ENCODE peak calls at places on chromosomes 11 and 22, in eight cellular contexts. V is kidney epithelial cell, R is MG63, L is fibroblast of lung, T is colonic mucosa, S is brain microvascular endothelial cell, O is heart right ventricle, I is hepatocyte. F is an unnamed sample. For H3K36me3, the result is how much of the 10 kb centered on the place peaks cover.

GRCh38 chr11:13210424-13210823 is 67.2 kb upstream of the BMAL1 start:
- DNase-seq in V (no peak), R (peak), L (peak), T (peak), S (peak), O (peak), I (peak), F (no peak)

GRCh38 chr11:70647188-70648166 is 249.1 kb downstream of the CTTN start:
- DNase-seq in V (no peak), R (no peak), L (no peak), T (no peak), S (no peak), O (no peak), I (no peak), F (no peak)

GRCh38 chr11:12812849-12813248 is 138.6 kb downstream of the TEAD1 start:
- DNase-seq in V (no peak), R (no peak), L (peak), T (no peak), S (peak), O (no peak), I (no peak), F (no peak)

GRCh38 chr22:23518381-23519187 is 61.5 kb downstream of the IGLL1 start:
- DNase-seq in V (no peak), R (no peak), L (no peak), T (peak), S (no peak), O (no peak), I (no peak), F (no peak)

GRCh38 chr11:104846216-104846615 is 52.0 kb downstream of the CASP12 start:
- DNase-seq in V (no peak), R (no peak), L (no peak), T (no peak), S (no peak), O (no peak), I (no peak), F (no peak)

GRCh38 chr11:14927146-14927545 is 35.1 kb upstream of the CYP2R1 start:
- DNase-seq in V (no peak), R (peak), L (peak), T (no peak), S (peak), O (no peak), I (no peak), F (peak)

GRCh38 chr11:121841487-121842167 is 274.4 kb downstream of the BLID start:
- DNase-seq in V (peak), R (peak), L (peak), T (no peak), S (peak), O (no peak), I (no peak), F (no peak)

GRCh38 chr11:134509381-134510068 is 97.5 kb upstream of the B3GAT1 start:
- DNase-seq in V (no peak), R (no peak), L (no peak), T (no peak), S (no peak), O (no peak), I (no peak), F (no peak)

GRCh38 chr11:71129624-71130023 is 122.8 kb downstream of the SHANK2 start:
- DNase-seq in V (no peak), R (peak), L (peak), T (no peak), S (no peak), O (no peak), I (no peak), F (no peak)

GRCh38 chr11:67344264-67344663 is 9.1 kb downstream of the POLD4 start:
- DNase-seq in V (no peak), R (no peak), L (no peak), T (no peak), S (no peak), O (no peak), I (no peak), F (no peak)

GRCh38 chr11:7575841-7576451 is 62.1 kb downstream of the PPFIBP2 start:
- DNase-seq in V (no peak), R (peak), L (no peak), T (peak), S (no peak), O (no peak), I (peak), F (no peak)

GRCh38 chr22:33785283-33785991 is 134.8 kb downstream of the LARGE1 start:
- DNase-seq in V (peak), R (peak), L (peak), T (no peak), S (peak), O (no peak), I (no peak), F (no peak)

GRCh38 chr11:110711448-110711775 is 825 bp downstream of the ARHGAP20 start:
- DNase-seq in V (no peak), R (no peak), L (no peak), T (no peak), S (no peak), O (no peak), I (no peak), F (no peak)

GRCh38 chr11:2699185-2699530 is 636 bp downstream of the KCNQ1OT1 start:
- DNase-seq in V (no peak), R (peak), L (no peak), T (peak), S (no peak), O (no peak), I (no peak), F (no peak)

GRCh38 chr11:57155838-57156583 is 25.7 kb upstream of the LRRC55 start:
- DNase-seq in V (no peak), R (no peak), L (no peak), T (no peak), S (no peak), O (no peak), I (peak), F (no peak)

GRCh38 chr11:8389034-8389996 is 125.6 kb upstream of the LMO1 start:
- DNase-seq in V (no peak), R (no peak), L (peak), T (no peak), S (no peak), O (peak), I (peak), F (no peak)

GRCh38 chr11:114348200-114349191 is 51.8 kb downstream of the C11orf71 start:
- DNase-seq in V (peak), R (no peak), L (peak), T (peak), S (peak), O (peak), I (peak), F (no peak)

GRCh38 chr11:70187771-70188170 is 15.3 kb upstream of the FADD start:
- DNase-seq in V (no peak), R (no peak), L (no peak), T (no peak), S (no peak), O (no peak), I (no peak), F (no peak)

GRCh38 chr11:91608662-91609061 is 616.0 kb upstream of the FAT3 start:
- DNase-seq in V (no peak), R (no peak), L (no peak), T (no peak), S (no peak), O (no peak), I (no peak), F (no peak)

GRCh38 chr11:82718307-82718706 is 15.4 kb downstream of the FAM181B start:
- DNase-seq in V (no peak), R (no peak), L (peak), T (no peak), S (peak), O (peak), I (peak), F (no peak)

GRCh38 chr11:32006799-32007388 is 84.0 kb upstream of the RCN1 start:
- DNase-seq in V (no peak), R (peak), L (peak), T (no peak), S (peak), O (peak), I (peak), F (no peak)

GRCh38 chr11:67352546-67353316 is 615 bp downstream of the POLD4 start:
- DNase-seq in V (no peak), R (no peak), L (no peak), T (peak), S (no peak), O (peak), I (peak), F (no peak)

GRCh38 chr11:38446336-38446735 is 1848.3 kb upstream of the RAG2 start:
- DNase-seq in V (no peak), R (no peak), L (peak), T (no peak), S (peak), O (no peak), I (no peak), F (no peak)

GRCh38 chr11:119729581-119730346 is 764 bp upstream of the NECTIN1 start:
- DNase-seq in V (no peak), R (peak), L (peak), T (peak), S (peak), O (peak), I (peak), F (no peak)

GRCh38 chr11:106581399-106581798 is 436.9 kb downstream of the GUCY1A2 start:
- DNase-seq in V (no peak), R (no peak), L (no peak), T (no peak), S (no peak), O (no peak), I (no peak), F (no peak)

GRCh38 chr11:113805640-113806039 is 26.0 kb downstream of the CLDN25 start:
- DNase-seq in V (no peak), R (no peak), L (no peak), T (no peak), S (no peak), O (no peak), I (no peak), F (no peak)

GRCh38 chr22:17882727-17883126 is 108.5 kb upstream of the BID start:
- DNase-seq in V (no peak), R (no peak), L (no peak), T (no peak), S (no peak), O (no peak), I (no peak), F (no peak)

GRCh38 chr11:396511-396947 is 2.5 kb downstream of the PKP3 start:
- DNase-seq in V (no peak), R (peak), L (peak), T (peak), S (no peak), O (no peak), I (no peak), F (no peak)

GRCh38 chr22:38345782-38346181 is 28.5 kb upstream of the CSNK1E start:
- DNase-seq in V (no peak), R (no peak), L (no peak), T (no peak), S (no peak), O (no peak), I (no peak), F (peak)

GRCh38 chr22:41844036-41844435 is 11.1 kb downstream of the SREBF2 start:
- DNase-seq in V (no peak), R (no peak), L (no peak), T (no peak), S (no peak), O (no peak), I (no peak), F (no peak)

GRCh38 chr11:47523491-47524199 is 29.3 kb downstream of the CELF1 start:
- DNase-seq in V (peak), R (peak), L (peak), T (peak), S (peak), O (peak), I (peak), F (no peak)

GRCh38 chr11:76604652-76605241 is 65.8 kb downstream of the LRRC32 start:
- DNase-seq in V (no peak), R (peak), L (peak), T (peak), S (no peak), O (peak), I (no peak), F (peak)

GRCh38 chr22:45096256-45096907 is 67.3 kb upstream of the NUP50 start:
- DNase-seq in V (no peak), R (peak), L (peak), T (peak), S (peak), O (peak), I (peak), F (no peak)

GRCh38 chr11:66450610-66451009 is 12.0 kb upstream of the MRPL11 start:
- DNase-seq in V (no peak), R (no peak), L (no peak), T (no peak), S (no peak), O (no peak), I (no peak), F (no peak)

GRCh38 chr11:75554258-75555022 is 7.6 kb upstream of the SERPINH1 start:
- DNase-seq in V (peak), R (peak), L (peak), T (peak), S (peak), O (peak), I (peak), F (peak)

GRCh38 chr11:33063326-33063775 is 24.0 kb downstream of the TCP11L1 start:
- DNase-seq in V (no peak), R (no peak), L (peak), T (no peak), S (peak), O (no peak), I (no peak), F (no peak)

GRCh38 chr22:41047741-41048140 is 44.7 kb upstream of the EP300 start:
- DNase-seq in V (no peak), R (no peak), L (no peak), T (no peak), S (no peak), O (no peak), I (no peak), F (no peak)

GRCh38 chr11:107710301-107710700 is 1.6 kb downstream of the SLN start:
- DNase-seq in V (no peak), R (no peak), L (no peak), T (no peak), S (no peak), O (no peak), I (no peak), F (no peak)

DNA sequence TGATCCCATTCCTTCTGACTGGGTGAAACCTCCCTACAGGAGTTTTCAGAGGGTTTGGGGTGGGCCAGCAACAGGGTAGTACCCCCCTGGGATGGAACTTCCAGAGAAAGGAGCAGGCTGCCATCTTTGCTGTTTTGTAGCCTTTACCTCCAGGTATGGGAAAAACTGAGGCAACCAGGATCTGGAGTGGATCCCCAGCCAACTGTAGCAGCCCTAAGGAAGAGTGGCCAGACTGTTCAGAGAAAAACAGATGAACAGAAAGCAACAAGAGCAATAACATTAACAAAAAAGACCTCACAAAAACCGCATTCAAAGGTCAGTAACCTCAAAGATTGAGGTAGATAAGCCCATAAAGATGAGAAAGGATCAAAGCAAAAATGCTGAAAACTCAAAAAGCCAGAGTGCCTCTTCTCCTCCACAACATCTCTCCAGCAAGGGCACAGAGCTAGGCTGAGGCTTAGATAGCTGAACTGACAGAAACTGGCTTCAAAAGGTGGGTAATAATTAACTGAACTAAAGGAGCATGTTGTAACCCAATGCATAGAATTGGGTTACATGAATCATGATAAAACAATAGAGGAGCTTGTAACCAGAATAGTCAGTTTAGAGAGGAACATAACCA is 1288.6 kb upstream of the CNTN5 start:
- DNase-seq in V (peak), R (no peak), L (no peak), T (no peak), S (no peak), O (no peak), I (peak), F (no peak)
- H3K36me3 ChIP-seq in V (under half), R (under half), L (under half), T (under half), S (under half), O (under half), I (under half), F (under half)

GRCh38 chr22:50460942-50461341 is 13.9 kb downstream of the SBF1 start:
- DNase-seq in V (no peak), R (no peak), L (no peak), T (peak), S (no peak), O (no peak), I (no peak), F (no peak)
- H3K36me3 ChIP-seq in V (under half), R (under half), L (under half), T (under half), S (half or more), O (half or more), I (under half), F (half or more)

DNA sequence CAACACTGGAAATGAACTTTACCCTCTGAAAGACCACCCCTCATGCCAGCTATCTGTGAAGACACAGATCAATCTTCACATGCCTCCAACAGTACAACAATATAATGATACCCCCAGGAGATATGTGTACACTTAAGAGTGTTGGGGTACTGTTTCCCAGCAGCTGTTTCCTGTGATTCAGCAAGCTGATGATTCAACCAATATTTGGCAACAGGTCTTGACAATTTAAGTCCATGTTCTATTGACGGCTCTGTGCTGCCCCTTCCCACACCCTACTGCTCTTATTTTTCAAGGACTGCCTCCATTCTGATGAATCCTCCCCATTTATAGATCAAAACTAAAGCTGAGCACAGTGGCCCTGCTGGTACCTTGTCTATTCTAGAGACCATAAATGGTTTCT is 6.6 kb downstream of the SNX19 start:
- DNase-seq in V (no peak), R (no peak), L (peak), T (no peak), S (peak), O (no peak), I (no peak), F (no peak)
- H3K36me3 ChIP-seq in V (under half), R (half or more), L (under half), T (under half), S (under half), O (half or more), I (under half), F (half or more)

GRCh38 chr11:94140154-94140655 is 11.6 kb downstream of the PANX1 start:
- DNase-seq in V (no peak), R (no peak), L (no peak), T (no peak), S (no peak), O (no peak), I (no peak), F (no peak)

GRCh38 chr11:94142308-94143277 is 14.0 kb downstream of the PANX1 start:
- DNase-seq in V (no peak), R (no peak), L (peak), T (no peak), S (peak), O (no peak), I (no peak), F (no peak)

GRCh38 chr11:94134651-94135512 is 6.2 kb downstream of the PANX1 start:
- DNase-seq in V (peak), R (peak), L (peak), T (peak), S (peak), O (peak), I (peak), F (no peak)

GRCh38 chr11:94141511-94142307 is 13.1 kb downstream of the PANX1 start:
- DNase-seq in V (no peak), R (no peak), L (no peak), T (no peak), S (no peak), O (no peak), I (no peak), F (no peak)

GRCh38 chr11:94139421-94139820 is 10.8 kb downstream of the PANX1 start:
- DNase-seq in V (no peak), R (peak), L (no peak), T (no peak), S (no peak), O (no peak), I (no peak), F (no peak)
- H3K36me3 ChIP-seq in V (under half), R (under half), L (under half), T (under half), S (under half), O (under half), I (under half), F (under half)

GRCh38 chr11:1412377-1413095 is 22.8 kb downstream of the BRSK2 start:
- DNase-seq in V (no peak), R (no peak), L (no peak), T (no peak), S (no peak), O (no peak), I (no peak), F (no peak)
- H3K36me3 ChIP-seq in V (under half), R (under half), L (under half), T (under half), S (under half), O (under half), I (under half), F (under half)

F was measured in esophagus muscularis mucosa.